ENCODE peak calls at places on chromosome 3, in nine cellular contexts. One of them, this sample, is unnamed.

GRCh38 chr3:127234784-127235183 is 41.9 kb downstream of the PRR23E start:
- DNase-seq in SW480: no peak
- DNase-seq in CD8-positive, alpha-beta memory T cell: no peak
- DNase-seq in NCI-H774: no peak
- DNase-seq in fibroblast of lung: no peak
- DNase-seq in amygdala: no peak
- DNase-seq in cardiac muscle cell: no peak
- DNase-seq in germinal center: no peak
- DNase-seq in stimulated activated effector memory CD8-positive, alpha-beta T cell treated with anti-CD3 and anti-CD28 coated beads, Interleukin-12 subunit alpha, Interleukin-12 subunit beta, amount 100 ng/mL, for 72 hours: peak; percentile 35
- DNase-seq in this sample: no peak

GRCh38 chr3:123881771-123882170 is 2.4 kb downstream of the MYLK start:
- DNase-seq in CD8-positive, alpha-beta memory T cell: no peak
- DNase-seq in NCI-H774: no peak
- DNase-seq in amygdala: no peak
- DNase-seq in germinal center: no peak
- DNase-seq in SW480: no peak
- DNase-seq in cardiac muscle cell: no peak
- DNase-seq in stimulated activated effector memory CD8-positive, alpha-beta T cell treated with anti-CD3 and anti-CD28 coated beads, Interleukin-12 subunit alpha, Interleukin-12 subunit beta, amount 100 ng/mL, for 72 hours: no peak
- DNase-seq in fibroblast of lung: no peak
- DNase-seq in this sample: no peak

GRCh38 chr3:189372205-189372764 is 200.5 kb downstream of the TPRG1 start:
- DNase-seq in amygdala: no peak
- DNase-seq in NCI-H774: peak; percentile 85
- DNase-seq in cardiac muscle cell: no peak
- DNase-seq in SW480: no peak
- DNase-seq in stimulated activated effector memory CD8-positive, alpha-beta T cell treated with anti-CD3 and anti-CD28 coated beads, Interleukin-12 subunit alpha, Interleukin-12 subunit beta, amount 100 ng/mL, for 72 hours: no peak
- DNase-seq in germinal center: no peak
- DNase-seq in fibroblast of lung: no peak
- DNase-seq in CD8-positive, alpha-beta memory T cell: no peak
- DNase-seq in this sample: no peak

GRCh38 chr3:5312278-5312677 is 124.8 kb downstream of the EDEM1 start:
- DNase-seq in fibroblast of lung: no peak
- DNase-seq in germinal center: no peak
- DNase-seq in amygdala: no peak
- DNase-seq in cardiac muscle cell: no peak
- DNase-seq in SW480: no peak
- DNase-seq in NCI-H774: no peak
- DNase-seq in CD8-positive, alpha-beta memory T cell: no peak
- DNase-seq in stimulated activated effector memory CD8-positive, alpha-beta T cell treated with anti-CD3 and anti-CD28 coated beads, Interleukin-12 subunit alpha, Interleukin-12 subunit beta, amount 100 ng/mL, for 72 hours: no peak
- DNase-seq in this sample: no peak

GRCh38 chr3:33218446-33219174 is at the start of gene SUSD5:
- DNase-seq in fibroblast of lung: peak; percentile 72
- DNase-seq in cardiac muscle cell: peak; percentile 53
- DNase-seq in germinal center: peak; percentile 23
- DNase-seq in SW480: no peak
- DNase-seq in amygdala: no peak
- DNase-seq in NCI-H774: no peak
- DNase-seq in CD8-positive, alpha-beta memory T cell: no peak
- DNase-seq in stimulated activated effector memory CD8-positive, alpha-beta T cell treated with anti-CD3 and anti-CD28 coated beads, Interleukin-12 subunit alpha, Interleukin-12 subunit beta, amount 100 ng/mL, for 72 hours: no peak
- DNase-seq in this sample: no peak

GRCh38 chr3:22115581-22115980 is 364.6 kb upstream of the ZNF385D start:
- DNase-seq in germinal center: no peak
- DNase-seq in CD8-positive, alpha-beta memory T cell: no peak
- DNase-seq in NCI-H774: no peak
- DNase-seq in cardiac muscle cell: no peak
- DNase-seq in amygdala: no peak
- DNase-seq in stimulated activated effector memory CD8-positive, alpha-beta T cell treated with anti-CD3 and anti-CD28 coated beads, Interleukin-12 subunit alpha, Interleukin-12 subunit beta, amount 100 ng/mL, for 72 hours: no peak
- DNase-seq in SW480: no peak
- DNase-seq in fibroblast of lung: peak; percentile 36
- DNase-seq in this sample: no peak

GRCh38 chr3:193788189-193788946 is 195.4 kb downstream of the OPA1 start:
- DNase-seq in germinal center: peak; percentile 84
- DNase-seq in amygdala: peak; percentile 42
- DNase-seq in NCI-H774: peak; percentile 84
- DNase-seq in stimulated activated effector memory CD8-positive, alpha-beta T cell treated with anti-CD3 and anti-CD28 coated beads, Interleukin-12 subunit alpha, Interleukin-12 subunit beta, amount 100 ng/mL, for 72 hours: no peak
- DNase-seq in cardiac muscle cell: peak; percentile 78
- DNase-seq in CD8-positive, alpha-beta memory T cell: no peak
- DNase-seq in fibroblast of lung: peak; percentile 56
- DNase-seq in SW480: peak; percentile 79
- DNase-seq in this sample: peak; percentile 36

GRCh38 chr3:156728267-156728985 is 54.0 kb downstream of the TIPARP start:
- DNase-seq in stimulated activated effector memory CD8-positive, alpha-beta T cell treated with anti-CD3 and anti-CD28 coated beads, Interleukin-12 subunit alpha, Interleukin-12 subunit beta, amount 100 ng/mL, for 72 hours: no peak
- DNase-seq in SW480: no peak
- DNase-seq in germinal center: no peak
- DNase-seq in NCI-H774: peak; percentile 93
- DNase-seq in amygdala: no peak
- DNase-seq in cardiac muscle cell: no peak
- DNase-seq in CD8-positive, alpha-beta memory T cell: no peak
- DNase-seq in fibroblast of lung: peak; percentile 26
- DNase-seq in this sample: no peak

This sample was measured in activated B cell treated with CpG ODN at 0.5 μM for 24 hours.